ENCODE peak calls at places on chromosome 1, in nine cellular contexts. One of them, this sample, is unnamed.

GRCh38 chr1:2604854-2605753 is 18.5 kb downstream of the PRXL2B start:
- DNase-seq in NB4: no peak
- DNase-seq in MG63: no peak
- DNase-seq in nephron progenitor cell: peak
- DNase-seq in Peyer's patch: no peak
- DNase-seq in activated CD4-positive, alpha-beta T cell treated with anti-CD3 and anti-CD28 coated beads, Interleukin-2, amount 50 U/mL, for 4 hours: no peak
- DNase-seq in colonic mucosa: no peak
- DNase-seq in hepatic stellate cell: no peak
- DNase-seq in left ventricle myocardium superior: no peak
- DNase-seq in this sample: no peak

GRCh38 chr1:33029921-33030320 is 6.8 kb downstream of the AK2 start:
- DNase-seq in activated CD4-positive, alpha-beta T cell treated with anti-CD3 and anti-CD28 coated beads, Interleukin-2, amount 50 U/mL, for 4 hours: no peak
- DNase-seq in NB4: no peak
- DNase-seq in Peyer's patch: no peak
- DNase-seq in nephron progenitor cell: no peak
- DNase-seq in left ventricle myocardium superior: no peak
- DNase-seq in colonic mucosa: no peak
- DNase-seq in hepatic stellate cell: no peak
- DNase-seq in MG63: no peak
- DNase-seq in this sample: no peak

GRCh38 chr1:22711591-22712501 is 1.2 kb downstream of the EPHB2 start:
- DNase-seq in hepatic stellate cell: no peak
- DNase-seq in nephron progenitor cell: peak
- DNase-seq in activated CD4-positive, alpha-beta T cell treated with anti-CD3 and anti-CD28 coated beads, Interleukin-2, amount 50 U/mL, for 4 hours: no peak
- DNase-seq in NB4: peak
- DNase-seq in colonic mucosa: peak
- DNase-seq in MG63: peak
- DNase-seq in Peyer's patch: no peak
- DNase-seq in left ventricle myocardium superior: no peak
- DNase-seq in this sample: peak

GRCh38 chr1:69403911-69404310 is 163.8 kb upstream of the LRRC7 start:
- DNase-seq in nephron progenitor cell: no peak
- DNase-seq in Peyer's patch: no peak
- DNase-seq in hepatic stellate cell: no peak
- DNase-seq in NB4: no peak
- DNase-seq in colonic mucosa: no peak
- DNase-seq in left ventricle myocardium superior: no peak
- DNase-seq in activated CD4-positive, alpha-beta T cell treated with anti-CD3 and anti-CD28 coated beads, Interleukin-2, amount 50 U/mL, for 4 hours: no peak
- DNase-seq in MG63: no peak
- DNase-seq in this sample: no peak

GRCh38 chr1:248810727-248811513 is 14.8 kb downstream of the SH3BP5L start:
- DNase-seq in nephron progenitor cell: no peak
- DNase-seq in NB4: peak
- DNase-seq in left ventricle myocardium superior: peak
- DNase-seq in activated CD4-positive, alpha-beta T cell treated with anti-CD3 and anti-CD28 coated beads, Interleukin-2, amount 50 U/mL, for 4 hours: no peak
- DNase-seq in colonic mucosa: no peak
- DNase-seq in hepatic stellate cell: peak
- DNase-seq in Peyer's patch: no peak
- DNase-seq in MG63: peak
- DNase-seq in this sample: peak

GRCh38 chr1:43272576-43273571 is 3.1 kb downstream of the TMEM125 start:
- DNase-seq in NB4: no peak
- DNase-seq in left ventricle myocardium superior: no peak
- DNase-seq in colonic mucosa: no peak
- DNase-seq in nephron progenitor cell: no peak
- DNase-seq in Peyer's patch: no peak
- DNase-seq in hepatic stellate cell: no peak
- DNase-seq in activated CD4-positive, alpha-beta T cell treated with anti-CD3 and anti-CD28 coated beads, Interleukin-2, amount 50 U/mL, for 4 hours: no peak
- DNase-seq in MG63: no peak
- DNase-seq in this sample: peak

GRCh38 chr1:59156526-59157196 is 140.2 kb upstream of the FGGY start:
- DNase-seq in nephron progenitor cell: no peak
- DNase-seq in activated CD4-positive, alpha-beta T cell treated with anti-CD3 and anti-CD28 coated beads, Interleukin-2, amount 50 U/mL, for 4 hours: no peak
- DNase-seq in left ventricle myocardium superior: no peak
- DNase-seq in NB4: no peak
- DNase-seq in MG63: peak
- DNase-seq in hepatic stellate cell: no peak
- DNase-seq in colonic mucosa: no peak
- DNase-seq in Peyer's patch: no peak
- DNase-seq in this sample: no peak

GRCh38 chr1:197955486-197956394 is 38.6 kb downstream of the LHX9 start:
- DNase-seq in activated CD4-positive, alpha-beta T cell treated with anti-CD3 and anti-CD28 coated beads, Interleukin-2, amount 50 U/mL, for 4 hours: no peak
- DNase-seq in left ventricle myocardium superior: no peak
- DNase-seq in NB4: no peak
- DNase-seq in MG63: no peak
- DNase-seq in nephron progenitor cell: no peak
- DNase-seq in colonic mucosa: no peak
- DNase-seq in hepatic stellate cell: no peak
- DNase-seq in Peyer's patch: no peak
- DNase-seq in this sample: no peak

GRCh38 chr1:162708286-162708685 is 76.0 kb downstream of the DDR2 start:
- DNase-seq in colonic mucosa: no peak
- DNase-seq in Peyer's patch: no peak
- DNase-seq in hepatic stellate cell: no peak
- DNase-seq in nephron progenitor cell: no peak
- DNase-seq in MG63: no peak
- DNase-seq in activated CD4-positive, alpha-beta T cell treated with anti-CD3 and anti-CD28 coated beads, Interleukin-2, amount 50 U/mL, for 4 hours: no peak
- DNase-seq in left ventricle myocardium superior: no peak
- DNase-seq in NB4: no peak
- DNase-seq in this sample: no peak

GRCh38 chr1:219659682-219660081 is 46.8 kb upstream of the ZC3H11B start:
- DNase-seq in NB4: peak
- DNase-seq in Peyer's patch: no peak
- DNase-seq in left ventricle myocardium superior: no peak
- DNase-seq in hepatic stellate cell: no peak
- DNase-seq in MG63: peak
- DNase-seq in nephron progenitor cell: no peak
- DNase-seq in activated CD4-positive, alpha-beta T cell treated with anti-CD3 and anti-CD28 coated beads, Interleukin-2, amount 50 U/mL, for 4 hours: no peak
- DNase-seq in colonic mucosa: no peak
- DNase-seq in this sample: peak

GRCh38 chr1:115555446-115555845 is 86.3 kb upstream of the VANGL1 start:
- DNase-seq in hepatic stellate cell: peak
- DNase-seq in left ventricle myocardium superior: no peak
- DNase-seq in Peyer's patch: no peak
- DNase-seq in NB4: no peak
- DNase-seq in nephron progenitor cell: no peak
- DNase-seq in colonic mucosa: no peak
- DNase-seq in MG63: peak
- DNase-seq in activated CD4-positive, alpha-beta T cell treated with anti-CD3 and anti-CD28 coated beads, Interleukin-2, amount 50 U/mL, for 4 hours: no peak
- DNase-seq in this sample: no peak

GRCh38 chr1:119617751-119618691 is 30.0 kb downstream of the ZNF697 start:
- DNase-seq in Peyer's patch: no peak
- DNase-seq in MG63: no peak
- DNase-seq in NB4: no peak
- DNase-seq in colonic mucosa: no peak
- DNase-seq in nephron progenitor cell: no peak
- DNase-seq in left ventricle myocardium superior: peak
- DNase-seq in hepatic stellate cell: no peak
- DNase-seq in activated CD4-positive, alpha-beta T cell treated with anti-CD3 and anti-CD28 coated beads, Interleukin-2, amount 50 U/mL, for 4 hours: no peak
- DNase-seq in this sample: no peak

GRCh38 chr1:40820911-40821693 is 37.5 kb downstream of the KCNQ4 start:
- DNase-seq in colonic mucosa: no peak
- DNase-seq in hepatic stellate cell: no peak
- DNase-seq in nephron progenitor cell: no peak
- DNase-seq in Peyer's patch: no peak
- DNase-seq in NB4: no peak
- DNase-seq in MG63: no peak
- DNase-seq in left ventricle myocardium superior: no peak
- DNase-seq in activated CD4-positive, alpha-beta T cell treated with anti-CD3 and anti-CD28 coated beads, Interleukin-2, amount 50 U/mL, for 4 hours: no peak
- DNase-seq in this sample: no peak

GRCh38 chr1:79554620-79555160 is 548.2 kb upstream of the ADGRL4 start:
- DNase-seq in Peyer's patch: no peak
- DNase-seq in nephron progenitor cell: no peak
- DNase-seq in MG63: no peak
- DNase-seq in activated CD4-positive, alpha-beta T cell treated with anti-CD3 and anti-CD28 coated beads, Interleukin-2, amount 50 U/mL, for 4 hours: no peak
- DNase-seq in hepatic stellate cell: no peak
- DNase-seq in colonic mucosa: no peak
- DNase-seq in left ventricle myocardium superior: no peak
- DNase-seq in NB4: no peak
- DNase-seq in this sample: no peak

GRCh38 chr1:16181887-16182719 is 26.2 kb upstream of the EPHA2 start:
- DNase-seq in MG63: peak
- DNase-seq in hepatic stellate cell: peak
- DNase-seq in activated CD4-positive, alpha-beta T cell treated with anti-CD3 and anti-CD28 coated beads, Interleukin-2, amount 50 U/mL, for 4 hours: no peak
- DNase-seq in left ventricle myocardium superior: peak
- DNase-seq in Peyer's patch: no peak
- DNase-seq in colonic mucosa: peak
- DNase-seq in NB4: no peak
- DNase-seq in nephron progenitor cell: peak
- DNase-seq in this sample: no peak

GRCh38 chr1:243493156-243494129 is 237.6 kb downstream of the SDCCAG8 start:
- DNase-seq in NB4: no peak
- DNase-seq in Peyer's patch: no peak
- DNase-seq in hepatic stellate cell: no peak
- DNase-seq in left ventricle myocardium superior: no peak
- DNase-seq in activated CD4-positive, alpha-beta T cell treated with anti-CD3 and anti-CD28 coated beads, Interleukin-2, amount 50 U/mL, for 4 hours: no peak
- DNase-seq in MG63: peak
- DNase-seq in nephron progenitor cell: no peak
- DNase-seq in colonic mucosa: no peak
- DNase-seq in this sample: no peak

GRCh38 chr1:18055181-18055580 is 52.4 kb upstream of the IGSF21 start:
- DNase-seq in hepatic stellate cell: no peak
- DNase-seq in colonic mucosa: no peak
- DNase-seq in nephron progenitor cell: no peak
- DNase-seq in activated CD4-positive, alpha-beta T cell treated with anti-CD3 and anti-CD28 coated beads, Interleukin-2, amount 50 U/mL, for 4 hours: no peak
- DNase-seq in left ventricle myocardium superior: no peak
- DNase-seq in Peyer's patch: no peak
- DNase-seq in MG63: no peak
- DNase-seq in NB4: no peak
- DNase-seq in this sample: no peak

GRCh38 chr1:205261946-205262668 is 34.4 kb downstream of the TMCC2 start:
- DNase-seq in Peyer's patch: no peak
- DNase-seq in activated CD4-positive, alpha-beta T cell treated with anti-CD3 and anti-CD28 coated beads, Interleukin-2, amount 50 U/mL, for 4 hours: no peak
- DNase-seq in hepatic stellate cell: peak
- DNase-seq in nephron progenitor cell: peak
- DNase-seq in colonic mucosa: no peak
- DNase-seq in MG63: no peak
- DNase-seq in NB4: no peak
- DNase-seq in left ventricle myocardium superior: no peak
- DNase-seq in this sample: no peak

GRCh38 chr1:27382950-27383627 is at the start of gene CD164L2:
- DNase-seq in colonic mucosa: peak
- DNase-seq in MG63: no peak
- DNase-seq in Peyer's patch: no peak
- DNase-seq in NB4: no peak
- DNase-seq in hepatic stellate cell: no peak
- DNase-seq in left ventricle myocardium superior: no peak
- DNase-seq in nephron progenitor cell: peak
- DNase-seq in activated CD4-positive, alpha-beta T cell treated with anti-CD3 and anti-CD28 coated beads, Interleukin-2, amount 50 U/mL, for 4 hours: peak
- DNase-seq in this sample: no peak

This sample was measured in GM20000.